ENCODE peak calls at places on chromosomes 3 and 15, in seven cellular contexts. M is lower lobe of right lung, F is PC-9, C is tibial nerve, N is uterus, K is Peyer's patch, P is pancreas. G is an unnamed sample.
A peak's percentile ranks its signal among the peaks of the same experiment; 100 is the strongest.

GRCh38 chr3:125054436-125055164 is 1.2 kb downstream of the HEG1 start:
- DNase-seq in M (no peak), F (no peak), C (peak; percentile 46), N (peak; percentile 50), K (peak; percentile 50), P (no peak), G (no peak)

GRCh38 chr3:11655188-11655928 is 11.6 kb upstream of the VGLL4 start:
- DNase-seq in M (no peak), F (no peak), C (no peak), N (no peak), K (no peak), P (no peak), G (no peak)

GRCh38 chr3:126344380-126345041 is 12.7 kb downstream of the KLF15 start:
- DNase-seq in M (peak; percentile 39), F (no peak), C (no peak), N (peak; percentile 12), K (peak; percentile 38), P (peak; percentile 7), G (peak; percentile 26)

GRCh38 chr15:90000175-90000923 is 775 bp upstream of the ZNF710 start:
- DNase-seq in M (peak; percentile 67), F (no peak), C (no peak), N (peak; percentile 38), K (peak; percentile 65), P (peak; percentile 61), G (no peak)

GRCh38 chr15:77819841-77820728 is 187.4 kb upstream of the LINGO1 start:
- DNase-seq in M (no peak), F (no peak), C (no peak), N (no peak), K (no peak), P (no peak), G (peak; percentile 36)

GRCh38 chr3:65597225-65597951 is 441.3 kb downstream of the MAGI1 start:
- DNase-seq in M (no peak), F (no peak), C (no peak), N (no peak), K (no peak), P (no peak), G (peak; percentile 81)

GRCh38 chr3:120182613-120183524 is 88.6 kb upstream of the GSK3B start:
- DNase-seq in M (no peak), F (peak; percentile 53), C (no peak), N (no peak), K (no peak), P (no peak), G (no peak)

GRCh38 chr3:68290333-68290732 is 635.9 kb upstream of the SUCLG2 start:
- DNase-seq in M (no peak), F (no peak), C (no peak), N (no peak), K (no peak), P (no peak), G (no peak)

GRCh38 chr15:95604634-95605036 is 725.9 kb upstream of the NR2F2 start:
- DNase-seq in M (no peak), F (no peak), C (peak; percentile 30), N (peak; percentile 57), K (no peak), P (no peak), G (no peak)

GRCh38 chr3:15330031-15330596 is 2.3 kb downstream of the SH3BP5 start:
- DNase-seq in M (no peak), F (no peak), C (peak; percentile 90), N (peak; percentile 93), K (peak; percentile 66), P (no peak), G (peak; percentile 8)

GRCh38 chr15:77474310-77474986 is 53.8 kb downstream of the HMG20A start:
- DNase-seq in M (no peak), F (no peak), C (no peak), N (no peak), K (no peak), P (no peak), G (no peak)

GRCh38 chr15:36724901-36725300 is 145.5 kb downstream of the CDIN1 start:
- DNase-seq in M (no peak), F (no peak), C (no peak), N (no peak), K (no peak), P (no peak), G (no peak)

GRCh38 chr3:172456404-172456803 is 8.1 kb upstream of the GHSR start:
- DNase-seq in M (no peak), F (no peak), C (no peak), N (no peak), K (no peak), P (no peak), G (no peak)

GRCh38 chr3:82208002-82208710 is 446.7 kb upstream of the GBE1 start:
- DNase-seq in M (no peak), F (no peak), C (no peak), N (no peak), K (no peak), P (no peak), G (no peak)

GRCh38 chr3:17039579-17039978 is 154.8 kb downstream of the PLCL2 start:
- DNase-seq in M (no peak), F (peak; percentile 98), C (no peak), N (no peak), K (no peak), P (no peak), G (no peak)

GRCh38 chr3:21839592-21839991 is 88.6 kb upstream of the ZNF385D start:
- DNase-seq in M (no peak), F (no peak), C (peak; percentile 5), N (no peak), K (no peak), P (no peak), G (no peak)

GRCh38 chr15:52567886-52568568 is 803 bp downstream of the ARPP19 start:
- DNase-seq in M (peak; percentile 53), F (peak; percentile 52), C (no peak), N (no peak), K (peak; percentile 80), P (peak; percentile 53), G (no peak)

DNA sequence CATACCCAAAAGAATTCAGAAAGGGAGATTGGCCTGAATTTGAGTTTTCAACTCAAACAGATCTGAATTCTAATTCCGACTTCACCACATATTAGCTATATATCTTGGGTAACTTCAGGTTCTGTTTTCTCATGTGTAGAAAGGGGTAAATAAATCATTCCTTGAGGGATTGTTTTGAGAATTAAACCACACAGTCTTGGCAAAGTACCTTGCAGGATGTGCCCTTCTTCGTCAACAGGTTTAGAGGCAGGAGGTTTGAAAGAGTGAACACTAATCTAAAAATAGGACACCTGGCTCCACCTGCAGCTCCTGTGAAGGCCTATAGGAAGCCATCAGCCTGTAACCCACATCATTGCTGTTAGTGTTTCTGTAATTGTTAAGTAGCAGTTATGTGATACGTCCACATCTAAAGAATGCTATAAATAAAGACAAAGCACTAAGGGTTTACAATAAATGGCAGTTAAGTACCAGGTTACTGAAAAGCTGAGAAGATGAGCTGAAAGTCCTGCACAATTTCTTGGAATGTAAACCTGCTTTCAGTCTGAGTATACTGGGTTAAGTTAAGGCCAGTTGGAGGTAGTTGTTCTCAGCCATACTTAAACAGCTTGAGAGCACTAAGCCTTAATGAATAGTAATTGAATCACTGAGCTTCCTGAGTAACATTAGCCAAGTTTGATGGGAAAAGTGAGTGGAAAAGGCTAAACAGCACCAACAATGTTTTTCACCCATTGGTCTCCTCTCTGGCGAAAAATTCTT is 6.0 kb downstream of the CCDC80 start:
- DNase-seq in M (no peak), F (no peak), C (no peak), N (no peak), K (no peak), P (no peak), G (no peak)
- H3K27ac ChIP-seq in M (no peak overlapping the region), F (no peak overlapping the region), C (peak overlapping the region; percentile 38), N (peak overlapping the region; percentile 92), K (no peak overlapping the region), P (no peak overlapping the region), G (peak overlapping the region; percentile 9)

GRCh38 chr3:12807960-12808359 is 11.5 kb downstream of the CAND2 start:
- DNase-seq in M (no peak), F (no peak), C (no peak), N (no peak), K (no peak), P (no peak), G (no peak)

GRCh38 chr3:12808587-12808986 is 12.1 kb downstream of the CAND2 start:
- DNase-seq in M (no peak), F (no peak), C (no peak), N (no peak), K (no peak), P (no peak), G (no peak)

GRCh38 chr3:12809001-12809400 is 12.5 kb downstream of the CAND2 start:
- DNase-seq in M (no peak), F (no peak), C (no peak), N (no peak), K (no peak), P (no peak), G (no peak)

GRCh38 chr3:12810013-12810780 is 13.7 kb downstream of the CAND2 start:
- DNase-seq in M (peak; percentile 97), F (peak; percentile 73), C (peak; percentile 99), N (peak; percentile 97), K (peak; percentile 98), P (peak; percentile 97), G (peak; percentile 95)

DNA sequence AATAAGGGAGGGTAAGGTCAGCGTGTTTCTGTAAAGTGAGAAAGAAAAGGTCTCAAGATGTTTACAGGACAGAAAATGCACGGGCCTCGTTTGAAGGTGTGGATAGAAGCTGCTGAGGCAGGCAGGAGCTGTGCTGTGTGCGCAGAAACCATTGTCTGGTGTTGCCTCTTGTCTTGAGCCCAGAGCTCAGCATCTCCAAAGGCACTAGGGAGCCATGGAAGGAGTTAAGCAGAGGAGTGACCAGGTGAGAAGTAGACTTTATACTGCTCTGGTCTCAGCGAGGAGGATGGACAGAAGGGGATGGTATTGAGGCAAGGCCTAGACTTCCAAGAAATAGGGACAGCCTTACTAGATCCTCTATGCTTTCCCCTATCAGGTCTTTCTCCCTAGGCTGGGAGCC is 13.0 kb downstream of the CAND2 start:
- DNase-seq in M (no peak), F (no peak), C (no peak), N (no peak), K (no peak), P (no peak), G (no peak)
- H3K4me3 ChIP-seq in M (peak overlapping the region; percentile 69), F (peak overlapping the region; percentile 64), C (no peak overlapping the region), N (peak overlapping the region; percentile 55), K (no peak overlapping the region), P (peak overlapping the region; percentile 46), G (peak overlapping the region; percentile 73)

DNA sequence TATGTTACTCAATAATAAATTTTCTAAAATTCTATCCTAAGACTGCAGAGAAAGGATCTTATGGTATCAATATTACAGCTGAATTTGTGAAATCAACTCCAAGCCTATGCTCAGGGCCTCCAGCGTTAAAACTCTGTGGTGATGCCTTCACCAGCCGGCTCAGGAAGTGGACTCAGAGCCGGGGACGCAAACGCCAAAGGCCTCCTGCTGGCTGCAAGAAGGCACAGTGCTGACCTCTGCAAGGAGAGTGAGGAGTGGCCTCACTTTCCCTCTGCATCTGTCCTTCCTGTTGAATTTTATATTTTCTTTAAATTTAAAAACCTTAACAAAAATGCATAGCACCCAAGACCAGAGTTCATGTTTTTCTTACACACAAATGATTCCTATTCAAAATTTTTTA is 48.5 kb downstream of the HERC2 start:
- DNase-seq in M (no peak), F (no peak), C (no peak), N (no peak), K (no peak), P (no peak), G (peak; percentile 15)
- TF ChIP-seq CTCF in M (no peak), F (no peak), C (no peak), N (no peak), K (no peak), P (no peak), G (peak; percentile 9)

DNA sequence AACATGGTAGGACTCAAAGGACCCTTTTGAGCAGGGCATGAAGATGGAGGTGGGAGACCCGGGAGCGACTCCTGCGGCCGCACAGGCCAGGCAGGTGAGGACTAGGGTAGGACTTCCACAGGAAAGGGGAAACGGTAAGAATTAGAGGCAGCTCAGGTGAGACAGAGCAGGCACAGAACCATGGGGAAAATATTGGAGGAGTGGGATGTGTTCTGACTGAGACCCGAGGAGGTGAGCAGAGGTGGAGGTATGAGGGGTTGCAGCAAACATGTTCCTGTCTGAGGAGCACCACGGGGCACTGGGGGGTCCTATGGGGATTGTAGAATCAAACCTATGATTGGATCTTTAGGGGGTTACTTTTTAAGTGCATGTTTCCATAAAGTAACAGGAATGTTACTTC is 1.4 kb upstream of the ISG20 start:
- DNase-seq in M (no peak), F (no peak), C (no peak), N (no peak), K (peak; percentile 40), P (no peak), G (peak; percentile 16)
- H3K27ac ChIP-seq in M (peak overlapping the region; percentile 98), F (peak overlapping the region; percentile 79), C (peak overlapping the region; percentile 99), N (peak overlapping the region; percentile 98), K (peak overlapping the region; percentile 98), P (no peak overlapping the region), G (no peak overlapping the region)